ENCODE peak calls at places on chromosome 4, in nine cellular contexts. T, L, P, Y, X, O, I, W and A are unnamed samples.
A peak's percentile ranks its signal among the peaks of the same experiment; 100 is the strongest.

GRCh38 chr4:3821580-3822229 is 55.5 kb downstream of the ADRA2C start:
- ATAC-seq in L (no peak), W (no peak), Y (peak; percentile 25), I (no peak), T (no peak), O (no peak), P (no peak), X (no peak), A (peak; percentile 15)

GRCh38 chr4:157818946-157819692 is 353.7 kb downstream of the GASK1B start:
- ATAC-seq in X (no peak), Y (no peak), O (no peak), I (peak; percentile 36), L (peak; percentile 16), W (no peak), T (peak; percentile 17), P (no peak), A (no peak)

GRCh38 chr4:147833741-147834140 is 101.9 kb downstream of the ARHGAP10 start:
- ATAC-seq in O (no peak), P (no peak), L (no peak), X (no peak), Y (no peak), I (no peak), T (no peak), W (no peak), A (no peak)

GRCh38 chr4:43456383-43456782 is 563.9 kb downstream of the GRXCR1 start:
- ATAC-seq in L (no peak), X (no peak), Y (no peak), W (no peak), T (no peak), O (no peak), P (no peak), I (no peak), A (no peak)

GRCh38 chr4:62917649-62918048 is 1491.6 kb downstream of the TECRL start:
- ATAC-seq in P (no peak), I (no peak), O (no peak), L (no peak), W (no peak), T (no peak), X (no peak), Y (no peak), A (no peak)

GRCh38 chr4:145679991-145680455 is at the start of gene C4orf51:
- ATAC-seq in P (no peak), W (no peak), X (peak; percentile 78), Y (peak; percentile 83), I (no peak), O (no peak), L (peak; percentile 92), T (no peak), A (peak; percentile 83)

GRCh38 chr4:183200453-183200852 is 101.4 kb downstream of the WWC2 start:
- ATAC-seq in W (no peak), P (no peak), Y (peak; percentile 71), X (peak; percentile 41), O (no peak), T (no peak), I (no peak), L (peak; percentile 65), A (no peak)

GRCh38 chr4:38113551-38113950 is 153.4 kb downstream of the PTTG2 start:
- ATAC-seq in Y (no peak), L (no peak), X (no peak), P (no peak), O (no peak), W (no peak), I (no peak), T (no peak), A (no peak)

GRCh38 chr4:55359397-55359916 is 13.4 kb downstream of the SRD5A3 start:
- ATAC-seq in O (no peak), Y (no peak), L (peak; percentile 20), X (no peak), I (peak; percentile 75), P (no peak), T (peak; percentile 84), W (no peak), A (peak; percentile 81)

GRCh38 chr4:110055014-110055768 is 142.5 kb downstream of the EGF start:
- ATAC-seq in P (peak; percentile 79), T (no peak), X (no peak), I (no peak), W (peak; percentile 52), O (no peak), L (peak; percentile 64), Y (no peak), A (no peak)

GRCh38 chr4:69707807-69708206 is 52.6 kb downstream of the SULT1B1 start:
- ATAC-seq in O (no peak), L (peak; percentile 73), I (no peak), P (no peak), X (no peak), Y (no peak), W (no peak), T (no peak), A (no peak)

GRCh38 chr4:85732124-85732523 is 257.2 kb downstream of the ARHGAP24 start:
- ATAC-seq in W (no peak), Y (no peak), O (no peak), X (no peak), L (no peak), P (no peak), T (no peak), I (no peak), A (no peak)